ENCODE peak calls at places on chromosomes 11 and 22, in six cellular contexts. K, D, L, E, P and C are unnamed samples.

GRCh38 chr22:28600546-28601143 is 79.0 kb downstream of the TTC28 start:
- DNase-seq in K (no peak), D (peak; percentile 40), L (no peak), E (peak; percentile 57), P (no peak), C (no peak)

GRCh38 chr22:33492210-33492651 is 428.0 kb downstream of the LARGE1 start:
- DNase-seq in K (no peak), D (no peak), L (no peak), E (no peak), P (no peak), C (no peak)

GRCh38 chr11:65558002-65558784 is at the start of gene LTBP3:
- DNase-seq in K (no peak), D (no peak), L (no peak), E (no peak), P (peak; percentile 31), C (no peak)

GRCh38 chr11:60970369-60970774 is 1.1 kb upstream of the CD6 start:
- DNase-seq in K (peak; percentile 90), D (peak; percentile 47), L (peak; percentile 72), E (peak; percentile 67), P (no peak), C (peak; percentile 78)

GRCh38 chr11:122984186-122985011 is 2.8 kb upstream of the BSX start:
- DNase-seq in K (no peak), D (no peak), L (no peak), E (no peak), P (no peak), C (no peak)

GRCh38 chr22:33921576-33922181 is 1.4 kb upstream of the LARGE1 start:
- DNase-seq in K (no peak), D (no peak), L (no peak), E (peak; percentile 34), P (peak; percentile 27), C (peak; percentile 46)

GRCh38 chr11:46529086-46529905 is 64.5 kb downstream of the AMBRA1 start:
- DNase-seq in K (peak; percentile 90), D (peak; percentile 75), L (peak; percentile 54), E (peak; percentile 73), P (no peak), C (peak; percentile 65)

GRCh38 chr11:61966673-61967176 is 709 bp downstream of the FTH1 start:
- DNase-seq in K (peak; percentile 73), D (no peak), L (no peak), E (no peak), P (no peak), C (no peak)

GRCh38 chr11:46724088-46724487 is 5.1 kb downstream of the F2 start:
- DNase-seq in K (no peak), D (no peak), L (no peak), E (no peak), P (no peak), C (no peak)

GRCh38 chr11:69218946-69219720 is 63.4 kb downstream of the SMIM38 start:
- DNase-seq in K (no peak), D (no peak), L (no peak), E (no peak), P (no peak), C (no peak)

GRCh38 chr11:65560555-65561418 is 2.6 kb upstream of the LTBP3 start:
- DNase-seq in K (no peak), D (no peak), L (no peak), E (no peak), P (no peak), C (no peak)

GRCh38 chr11:17296852-17297559 is 20.5 kb downstream of the NUCB2 start:
- DNase-seq in K (no peak), D (no peak), L (no peak), E (no peak), P (no peak), C (no peak)

GRCh38 chr11:1853376-1854131 is 670 bp downstream of the LSP1 start:
- DNase-seq in K (no peak), D (no peak), L (no peak), E (no peak), P (no peak), C (no peak)

GRCh38 chr22:47084226-47084625 is 321.8 kb downstream of the TBC1D22A start:
- DNase-seq in K (no peak), D (no peak), L (no peak), E (no peak), P (no peak), C (no peak)

GRCh38 chr22:49689255-49689770 is 138.4 kb downstream of the BRD1 start:
- DNase-seq in K (no peak), D (no peak), L (no peak), E (no peak), P (no peak), C (no peak)

GRCh38 chr11:94815705-94816344 is 47.7 kb downstream of the AMOTL1 start:
- DNase-seq in K (no peak), D (no peak), L (no peak), E (no peak), P (no peak), C (no peak)

GRCh38 chr11:110059706-110060430 is 33.3 kb upstream of the ZC3H12C start:
- DNase-seq in K (no peak), D (peak; percentile 52), L (no peak), E (no peak), P (no peak), C (no peak)